ENCODE peak calls at places on chromosomes 5 and 9, in nine cellular contexts. One of them, this sample, is unnamed.

GRCh38 chr5:169805527-169805934 is 168.5 kb downstream of the DOCK2 start:
- DNase-seq in uterus: no peak
- DNase-seq in fibroblast of pulmonary artery: peak; percentile 53
- DNase-seq in cardiac fibroblast: peak; percentile 41
- DNase-seq in psoas muscle: no peak
- DNase-seq in small intestine: no peak
- DNase-seq in iPS DF 6.9: no peak
- DNase-seq in retinal pigment epithelial cell: no peak
- DNase-seq in tibial nerve: no peak
- DNase-seq in this sample: no peak

GRCh38 chr9:89750117-89750551 is 145.3 kb downstream of the GADD45G start:
- DNase-seq in tibial nerve: no peak
- DNase-seq in cardiac fibroblast: no peak
- DNase-seq in psoas muscle: no peak
- DNase-seq in retinal pigment epithelial cell: no peak
- DNase-seq in fibroblast of pulmonary artery: peak; percentile 22
- DNase-seq in small intestine: no peak
- DNase-seq in iPS DF 6.9: no peak
- DNase-seq in uterus: peak; percentile 29
- DNase-seq in this sample: no peak

GRCh38 chr5:143008809-143009521 is 238.8 kb downstream of the ARHGAP26 start:
- DNase-seq in uterus: no peak
- DNase-seq in iPS DF 6.9: no peak
- DNase-seq in tibial nerve: peak; percentile 50
- DNase-seq in retinal pigment epithelial cell: no peak
- DNase-seq in psoas muscle: no peak
- DNase-seq in small intestine: peak; percentile 60
- DNase-seq in fibroblast of pulmonary artery: peak; percentile 93
- DNase-seq in cardiac fibroblast: peak; percentile 74
- DNase-seq in this sample: peak; percentile 99

GRCh38 chr5:69492391-69493234 is at the start of gene OCLN:
- DNase-seq in fibroblast of pulmonary artery: no peak
- DNase-seq in uterus: no peak
- DNase-seq in retinal pigment epithelial cell: no peak
- DNase-seq in cardiac fibroblast: no peak
- DNase-seq in small intestine: peak; percentile 90
- DNase-seq in iPS DF 6.9: no peak
- DNase-seq in psoas muscle: no peak
- DNase-seq in tibial nerve: no peak
- DNase-seq in this sample: no peak

GRCh38 chr5:172766287-172767104 is 4.5 kb downstream of the DUSP1 start:
- DNase-seq in psoas muscle: peak; percentile 85
- DNase-seq in iPS DF 6.9: no peak
- DNase-seq in cardiac fibroblast: peak; percentile 93
- DNase-seq in fibroblast of pulmonary artery: peak; percentile 92
- DNase-seq in retinal pigment epithelial cell: peak; percentile 92
- DNase-seq in uterus: peak; percentile 85
- DNase-seq in small intestine: peak; percentile 71
- DNase-seq in tibial nerve: peak; percentile 89
- DNase-seq in this sample: no peak

GRCh38 chr5:14452685-14453084 is 128.9 kb upstream of the OTULINL start:
- DNase-seq in retinal pigment epithelial cell: no peak
- DNase-seq in uterus: no peak
- DNase-seq in small intestine: no peak
- DNase-seq in iPS DF 6.9: no peak
- DNase-seq in tibial nerve: no peak
- DNase-seq in cardiac fibroblast: peak; percentile 45
- DNase-seq in fibroblast of pulmonary artery: no peak
- DNase-seq in psoas muscle: no peak
- DNase-seq in this sample: no peak

GRCh38 chr5:108409781-108410180 is 27.9 kb upstream of the FBXL17 start:
- DNase-seq in retinal pigment epithelial cell: no peak
- DNase-seq in cardiac fibroblast: no peak
- DNase-seq in small intestine: no peak
- DNase-seq in tibial nerve: no peak
- DNase-seq in uterus: no peak
- DNase-seq in fibroblast of pulmonary artery: no peak
- DNase-seq in psoas muscle: no peak
- DNase-seq in iPS DF 6.9: no peak
- DNase-seq in this sample: no peak

GRCh38 chr9:106892632-106893031 is 29.7 kb downstream of the ZNF462 start:
- DNase-seq in uterus: peak; percentile 46
- DNase-seq in tibial nerve: peak; percentile 26
- DNase-seq in fibroblast of pulmonary artery: peak; percentile 96
- DNase-seq in retinal pigment epithelial cell: peak; percentile 93
- DNase-seq in small intestine: peak; percentile 42
- DNase-seq in iPS DF 6.9: peak; percentile 60
- DNase-seq in psoas muscle: peak; percentile 77
- DNase-seq in cardiac fibroblast: peak; percentile 95
- DNase-seq in this sample: peak; percentile 90

GRCh38 chr5:132011561-132012384 is at the start of gene ACSL6:
- DNase-seq in small intestine: no peak
- DNase-seq in cardiac fibroblast: no peak
- DNase-seq in fibroblast of pulmonary artery: no peak
- DNase-seq in psoas muscle: peak; percentile 75
- DNase-seq in retinal pigment epithelial cell: no peak
- DNase-seq in tibial nerve: no peak
- DNase-seq in iPS DF 6.9: no peak
- DNase-seq in uterus: no peak
- DNase-seq in this sample: no peak

GRCh38 chr5:92909545-92909962 is 671.5 kb downstream of the NR2F1-AS1 start:
- DNase-seq in uterus: no peak
- DNase-seq in psoas muscle: no peak
- DNase-seq in iPS DF 6.9: no peak
- DNase-seq in tibial nerve: no peak
- DNase-seq in retinal pigment epithelial cell: no peak
- DNase-seq in fibroblast of pulmonary artery: peak; percentile 48
- DNase-seq in cardiac fibroblast: peak; percentile 33
- DNase-seq in small intestine: no peak
- DNase-seq in this sample: no peak

DNA sequence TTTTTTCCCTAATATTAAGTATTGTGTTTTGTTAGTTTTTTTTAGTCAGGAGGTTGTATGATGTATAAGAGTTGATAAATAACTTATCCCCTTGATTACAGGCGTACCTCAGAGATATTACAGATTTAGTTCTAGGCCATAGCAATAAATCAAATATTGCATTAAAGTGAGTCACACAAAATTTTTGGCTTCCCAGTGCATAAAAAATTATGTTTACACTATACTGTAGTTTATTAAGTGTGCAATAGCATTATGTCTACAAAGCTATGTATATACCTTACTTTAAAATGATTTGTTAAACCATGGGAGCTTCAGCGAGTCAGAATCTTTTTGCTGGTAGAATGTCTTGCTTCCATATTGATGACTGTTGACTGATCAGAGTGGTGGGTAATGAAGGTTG is 1180.6 kb upstream of the CDH18 start:
- DNase-seq in uterus: no peak
- DNase-seq in fibroblast of pulmonary artery: no peak
- DNase-seq in cardiac fibroblast: no peak
- DNase-seq in iPS DF 6.9: no peak
- DNase-seq in small intestine: no peak
- DNase-seq in retinal pigment epithelial cell: no peak
- DNase-seq in tibial nerve: no peak
- DNase-seq in psoas muscle: no peak
- DNase-seq in this sample: no peak
- H3K4me3 ChIP-seq in uterus: no peak overlapping the region
- H3K4me3 ChIP-seq in fibroblast of pulmonary artery: no peak overlapping the region
- H3K4me3 ChIP-seq in cardiac fibroblast: no peak overlapping the region
- H3K4me3 ChIP-seq in iPS DF 6.9: no peak overlapping the region
- H3K4me3 ChIP-seq in small intestine: no peak overlapping the region
- H3K4me3 ChIP-seq in retinal pigment epithelial cell: no peak overlapping the region
- H3K4me3 ChIP-seq in tibial nerve: no peak overlapping the region
- H3K4me3 ChIP-seq in psoas muscle: no peak overlapping the region
- H3K4me3 ChIP-seq in this sample: no peak overlapping the region

DNA sequence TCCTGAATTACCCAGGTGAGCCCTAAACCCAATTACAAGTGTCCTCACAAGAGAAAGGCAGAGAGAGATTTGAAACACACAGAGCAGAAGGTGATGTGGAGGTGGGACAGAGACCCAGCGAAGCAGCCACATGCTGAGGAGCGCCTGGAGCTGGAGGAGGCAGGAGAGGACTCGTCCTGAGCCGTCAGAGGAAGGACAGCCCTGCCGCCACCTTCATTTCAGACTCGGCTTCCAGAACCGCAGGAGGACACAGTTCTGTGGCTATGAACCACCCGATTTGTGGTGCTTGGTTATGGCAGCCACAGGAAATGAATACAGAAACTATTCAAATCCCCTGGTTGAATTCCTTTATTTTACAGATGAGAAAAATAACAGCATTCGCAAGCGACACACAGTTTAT is 16.4 kb upstream of the FBP1 start:
- DNase-seq in iPS DF 6.9: no peak
- DNase-seq in retinal pigment epithelial cell: no peak
- DNase-seq in small intestine: no peak
- DNase-seq in tibial nerve: no peak
- DNase-seq in psoas muscle: no peak
- DNase-seq in uterus: no peak
- DNase-seq in fibroblast of pulmonary artery: no peak
- DNase-seq in cardiac fibroblast: no peak
- DNase-seq in this sample: no peak
- H3K4me3 ChIP-seq in iPS DF 6.9: no peak overlapping the region
- H3K4me3 ChIP-seq in retinal pigment epithelial cell: no peak overlapping the region
- H3K4me3 ChIP-seq in small intestine: no peak overlapping the region
- H3K4me3 ChIP-seq in tibial nerve: no peak overlapping the region
- H3K4me3 ChIP-seq in psoas muscle: peak overlapping the region; percentile 43
- H3K4me3 ChIP-seq in uterus: no peak overlapping the region
- H3K4me3 ChIP-seq in fibroblast of pulmonary artery: no peak overlapping the region
- H3K4me3 ChIP-seq in cardiac fibroblast: no peak overlapping the region
- H3K4me3 ChIP-seq in this sample: no peak overlapping the region

GRCh38 chr5:9657819-9658218 is 27.7 kb upstream of the TAS2R1 start:
- DNase-seq in cardiac fibroblast: no peak
- DNase-seq in psoas muscle: no peak
- DNase-seq in fibroblast of pulmonary artery: no peak
- DNase-seq in uterus: no peak
- DNase-seq in tibial nerve: no peak
- DNase-seq in retinal pigment epithelial cell: no peak
- DNase-seq in small intestine: no peak
- DNase-seq in iPS DF 6.9: no peak
- DNase-seq in this sample: no peak
- H3K4me3 ChIP-seq in cardiac fibroblast: no peak overlapping the region
- H3K4me3 ChIP-seq in psoas muscle: no peak overlapping the region
- H3K4me3 ChIP-seq in fibroblast of pulmonary artery: no peak overlapping the region
- H3K4me3 ChIP-seq in uterus: no peak overlapping the region
- H3K4me3 ChIP-seq in tibial nerve: no peak overlapping the region
- H3K4me3 ChIP-seq in retinal pigment epithelial cell: no peak overlapping the region
- H3K4me3 ChIP-seq in small intestine: no peak overlapping the region
- H3K4me3 ChIP-seq in iPS DF 6.9: no peak overlapping the region
- H3K4me3 ChIP-seq in this sample: no peak overlapping the region

DNA sequence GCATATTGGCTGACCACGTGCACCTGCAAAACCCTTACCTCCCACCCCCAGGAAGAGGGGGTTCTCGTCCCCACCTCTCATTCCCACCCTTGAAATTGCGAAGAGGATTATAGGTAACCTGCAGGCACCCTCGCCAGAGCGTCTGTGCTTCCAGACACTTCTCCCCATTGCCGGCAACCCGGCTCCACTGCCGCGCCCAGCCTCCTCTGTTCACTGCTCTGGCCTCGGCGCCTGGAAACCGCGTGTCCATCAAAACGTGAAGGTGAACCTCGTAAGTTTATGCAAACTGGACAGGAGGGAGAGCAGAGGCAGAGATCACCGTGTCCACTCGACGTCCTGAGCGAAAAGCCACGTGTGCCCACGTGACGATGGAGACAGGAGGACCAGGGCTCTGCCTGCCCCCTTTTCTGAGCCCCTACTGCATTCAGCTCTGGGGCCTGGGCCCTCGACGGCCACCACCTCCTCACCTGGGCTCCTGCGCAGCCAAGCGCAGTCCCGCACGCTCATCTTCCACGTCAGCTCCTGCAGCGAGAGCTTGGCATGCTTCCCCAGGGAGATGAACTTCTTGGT is 1.9 kb downstream of the TERT start:
- DNase-seq in retinal pigment epithelial cell: no peak
- DNase-seq in fibroblast of pulmonary artery: no peak
- DNase-seq in cardiac fibroblast: no peak
- DNase-seq in small intestine: no peak
- DNase-seq in uterus: no peak
- DNase-seq in iPS DF 6.9: no peak
- DNase-seq in tibial nerve: no peak
- DNase-seq in psoas muscle: peak; percentile 52
- DNase-seq in this sample: no peak
- H3K4me3 ChIP-seq in retinal pigment epithelial cell: no peak overlapping the region
- H3K4me3 ChIP-seq in fibroblast of pulmonary artery: no peak overlapping the region
- H3K4me3 ChIP-seq in cardiac fibroblast: no peak overlapping the region
- H3K4me3 ChIP-seq in small intestine: no peak overlapping the region
- H3K4me3 ChIP-seq in uterus: no peak overlapping the region
- H3K4me3 ChIP-seq in iPS DF 6.9: no peak overlapping the region
- H3K4me3 ChIP-seq in tibial nerve: no peak overlapping the region
- H3K4me3 ChIP-seq in psoas muscle: no peak overlapping the region
- H3K4me3 ChIP-seq in this sample: no peak overlapping the region

GRCh38 chr9:92325269-92325990 is at the start of the genes CENPP and NOL8:
- DNase-seq in iPS DF 6.9: peak; percentile 50
- DNase-seq in retinal pigment epithelial cell: peak; percentile 59
- DNase-seq in uterus: peak; percentile 80
- DNase-seq in cardiac fibroblast: peak; percentile 91
- DNase-seq in psoas muscle: peak; percentile 92
- DNase-seq in fibroblast of pulmonary artery: peak; percentile 92
- DNase-seq in small intestine: peak; percentile 94
- DNase-seq in tibial nerve: peak; percentile 80
- DNase-seq in this sample: peak; percentile 43

GRCh38 chr9:92324889-92325268 is 271 bp downstream of the NOL8 start:
- DNase-seq in fibroblast of pulmonary artery: no peak
- DNase-seq in tibial nerve: no peak
- DNase-seq in iPS DF 6.9: no peak
- DNase-seq in uterus: peak; percentile 61
- DNase-seq in small intestine: no peak
- DNase-seq in psoas muscle: no peak
- DNase-seq in retinal pigment epithelial cell: peak; percentile 18
- DNase-seq in cardiac fibroblast: no peak
- DNase-seq in this sample: no peak

GRCh38 chr9:92325991-92326500 is 293 bp downstream of the CENPP start:
- DNase-seq in psoas muscle: no peak
- DNase-seq in fibroblast of pulmonary artery: no peak
- DNase-seq in uterus: no peak
- DNase-seq in retinal pigment epithelial cell: no peak
- DNase-seq in small intestine: peak; percentile 15
- DNase-seq in cardiac fibroblast: no peak
- DNase-seq in iPS DF 6.9: no peak
- DNase-seq in tibial nerve: no peak
- DNase-seq in this sample: no peak

GRCh38 chr9:92328225-92328624 is 2.5 kb downstream of the CENPP start:
- DNase-seq in uterus: no peak
- DNase-seq in retinal pigment epithelial cell: peak; percentile 20
- DNase-seq in psoas muscle: no peak
- DNase-seq in iPS DF 6.9: no peak
- DNase-seq in fibroblast of pulmonary artery: peak; percentile 77
- DNase-seq in small intestine: peak; percentile 10
- DNase-seq in tibial nerve: no peak
- DNase-seq in cardiac fibroblast: peak; percentile 70
- DNase-seq in this sample: no peak

DNA sequence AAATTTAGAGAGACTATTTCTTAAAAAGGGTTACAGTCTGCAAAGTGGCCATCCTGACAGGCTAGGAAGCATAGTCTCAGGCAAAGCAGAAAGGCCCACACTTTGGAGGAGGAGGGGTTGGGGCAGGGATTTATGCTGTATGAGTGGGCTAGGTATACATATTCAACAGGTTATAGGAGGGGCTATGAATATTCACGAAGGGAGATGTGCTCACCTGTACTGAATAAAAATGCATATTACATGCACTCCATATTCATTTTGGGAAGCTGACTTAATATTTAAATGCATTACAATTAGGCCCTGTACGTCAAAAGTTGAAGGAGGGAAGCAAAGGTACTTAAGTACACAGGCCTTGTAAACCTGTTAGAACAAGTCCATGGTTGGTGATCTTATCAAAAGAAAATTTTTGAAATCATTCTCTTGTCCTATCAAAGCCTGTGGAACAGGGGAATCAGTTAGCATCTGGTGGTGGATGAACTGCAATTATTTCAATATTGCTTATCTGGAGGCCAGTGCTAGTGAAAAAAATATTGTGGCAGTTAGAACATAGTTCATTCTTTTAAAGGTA is 1.6 kb downstream of the CENPP start:
- DNase-seq in retinal pigment epithelial cell: no peak
- DNase-seq in iPS DF 6.9: no peak
- DNase-seq in psoas muscle: no peak
- DNase-seq in uterus: no peak
- DNase-seq in fibroblast of pulmonary artery: no peak
- DNase-seq in tibial nerve: no peak
- DNase-seq in small intestine: no peak
- DNase-seq in cardiac fibroblast: no peak
- DNase-seq in this sample: no peak
- H3K4me3 ChIP-seq in retinal pigment epithelial cell: no peak overlapping the region
- H3K4me3 ChIP-seq in iPS DF 6.9: no peak overlapping the region
- H3K4me3 ChIP-seq in psoas muscle: peak overlapping the region; percentile 86
- H3K4me3 ChIP-seq in uterus: no peak overlapping the region
- H3K4me3 ChIP-seq in fibroblast of pulmonary artery: no peak overlapping the region
- H3K4me3 ChIP-seq in tibial nerve: no peak overlapping the region
- H3K4me3 ChIP-seq in small intestine: no peak overlapping the region
- H3K4me3 ChIP-seq in cardiac fibroblast: no peak overlapping the region
- H3K4me3 ChIP-seq in this sample: no peak overlapping the region

This sample was measured in kidney epithelial cell.